ENCODE peak calls at places on chromosomes 7 and 10, in ten cellular contexts. One of them, this sample, is unnamed.

GRCh38 chr7:141042222-141043193 is 27.8 kb upstream of the MRPS33 start:
- DNase-seq in breast epithelium: no peak
- DNase-seq in CD8-positive, alpha-beta T cell: no peak
- DNase-seq in astrocyte: no peak
- DNase-seq in OCI-LY7: no peak
- DNase-seq in cardiac muscle cell: no peak
- DNase-seq in neuronal stem cell: no peak
- DNase-seq in CD8-positive, alpha-beta memory T cell: no peak
- DNase-seq in A673: no peak
- DNase-seq in ascending aorta: no peak
- DNase-seq in this sample: no peak

GRCh38 chr7:18198868-18199267 is 171.2 kb upstream of the PRPS1L1 start:
- DNase-seq in astrocyte: no peak
- DNase-seq in neuronal stem cell: no peak
- DNase-seq in breast epithelium: no peak
- DNase-seq in cardiac muscle cell: no peak
- DNase-seq in OCI-LY7: no peak
- DNase-seq in CD8-positive, alpha-beta memory T cell: no peak
- DNase-seq in ascending aorta: no peak
- DNase-seq in A673: no peak
- DNase-seq in CD8-positive, alpha-beta T cell: no peak
- DNase-seq in this sample: no peak

GRCh38 chr10:51092402-51092801 is 18.1 kb downstream of the PRKG1 start:
- DNase-seq in ascending aorta: no peak
- DNase-seq in A673: peak; percentile 25
- DNase-seq in astrocyte: peak; percentile 62
- DNase-seq in breast epithelium: no peak
- DNase-seq in cardiac muscle cell: peak; percentile 63
- DNase-seq in CD8-positive, alpha-beta memory T cell: no peak
- DNase-seq in OCI-LY7: no peak
- DNase-seq in CD8-positive, alpha-beta T cell: no peak
- DNase-seq in neuronal stem cell: no peak
- DNase-seq in this sample: no peak

GRCh38 chr10:12353399-12354027 is 4.2 kb downstream of the CAMK1D start:
- DNase-seq in A673: no peak
- DNase-seq in CD8-positive, alpha-beta memory T cell: no peak
- DNase-seq in ascending aorta: no peak
- DNase-seq in neuronal stem cell: no peak
- DNase-seq in OCI-LY7: no peak
- DNase-seq in breast epithelium: no peak
- DNase-seq in CD8-positive, alpha-beta T cell: no peak
- DNase-seq in astrocyte: no peak
- DNase-seq in cardiac muscle cell: no peak
- DNase-seq in this sample: no peak

GRCh38 chr7:108459922-108460551 is 3.8 kb upstream of the NRCAM start:
- DNase-seq in neuronal stem cell: no peak
- DNase-seq in astrocyte: peak; percentile 8
- DNase-seq in CD8-positive, alpha-beta T cell: no peak
- DNase-seq in A673: peak; percentile 80
- DNase-seq in ascending aorta: no peak
- DNase-seq in cardiac muscle cell: peak; percentile 55
- DNase-seq in CD8-positive, alpha-beta memory T cell: no peak
- DNase-seq in breast epithelium: no peak
- DNase-seq in OCI-LY7: peak; percentile 46
- DNase-seq in this sample: no peak

GRCh38 chr7:149495785-149496641 is 1.6 kb downstream of the ZNF746 start:
- DNase-seq in cardiac muscle cell: peak; percentile 88
- DNase-seq in astrocyte: peak; percentile 76
- DNase-seq in ascending aorta: no peak
- DNase-seq in neuronal stem cell: no peak
- DNase-seq in OCI-LY7: no peak
- DNase-seq in CD8-positive, alpha-beta T cell: no peak
- DNase-seq in breast epithelium: peak; percentile 54
- DNase-seq in CD8-positive, alpha-beta memory T cell: no peak
- DNase-seq in A673: peak; percentile 72
- DNase-seq in this sample: no peak

GRCh38 chr10:17655567-17656146 is 11.7 kb downstream of the STAM start:
- DNase-seq in CD8-positive, alpha-beta memory T cell: no peak
- DNase-seq in astrocyte: peak; percentile 68
- DNase-seq in OCI-LY7: no peak
- DNase-seq in neuronal stem cell: no peak
- DNase-seq in ascending aorta: no peak
- DNase-seq in A673: no peak
- DNase-seq in breast epithelium: no peak
- DNase-seq in CD8-positive, alpha-beta T cell: no peak
- DNase-seq in cardiac muscle cell: no peak
- DNase-seq in this sample: peak; percentile 41

GRCh38 chr10:46042527-46042926 is 3.5 kb downstream of the MSMB start:
- DNase-seq in astrocyte: no peak
- DNase-seq in CD8-positive, alpha-beta T cell: no peak
- DNase-seq in ascending aorta: no peak
- DNase-seq in neuronal stem cell: no peak
- DNase-seq in cardiac muscle cell: no peak
- DNase-seq in CD8-positive, alpha-beta memory T cell: no peak
- DNase-seq in breast epithelium: no peak
- DNase-seq in OCI-LY7: no peak
- DNase-seq in A673: no peak
- DNase-seq in this sample: no peak

GRCh38 chr10:32142646-32143045 is 86.4 kb upstream of the KIF5B start:
- DNase-seq in ascending aorta: no peak
- DNase-seq in neuronal stem cell: no peak
- DNase-seq in CD8-positive, alpha-beta memory T cell: no peak
- DNase-seq in A673: no peak
- DNase-seq in CD8-positive, alpha-beta T cell: no peak
- DNase-seq in cardiac muscle cell: no peak
- DNase-seq in astrocyte: peak; percentile 36
- DNase-seq in breast epithelium: no peak
- DNase-seq in OCI-LY7: no peak
- DNase-seq in this sample: no peak

DNA sequence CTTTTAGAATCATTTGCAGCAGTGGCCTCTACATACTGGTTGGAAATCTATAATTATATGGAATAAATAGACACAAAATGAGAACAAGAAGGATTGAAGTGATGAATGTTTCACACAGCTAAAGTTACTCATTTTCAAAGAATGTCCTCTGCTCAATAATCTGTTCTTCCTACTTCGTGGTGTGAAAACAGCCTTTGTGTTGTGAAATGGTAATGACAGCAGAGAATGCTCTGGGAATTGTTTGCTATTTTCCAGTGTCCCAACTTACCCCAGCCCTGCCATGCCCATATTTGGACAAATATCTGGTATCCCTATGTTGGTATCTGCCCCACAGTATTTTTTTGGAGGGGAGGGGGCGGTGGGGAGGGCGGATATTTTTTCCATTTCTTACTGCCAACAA is 130.4 kb downstream of the GLI3 start:
- DNase-seq in CD8-positive, alpha-beta T cell: no peak
- DNase-seq in CD8-positive, alpha-beta memory T cell: no peak
- DNase-seq in astrocyte: no peak
- DNase-seq in A673: peak; percentile 32
- DNase-seq in neuronal stem cell: no peak
- DNase-seq in OCI-LY7: no peak
- DNase-seq in cardiac muscle cell: peak; percentile 60
- DNase-seq in ascending aorta: no peak
- DNase-seq in breast epithelium: no peak
- DNase-seq in this sample: no peak
- H3K4me1 ChIP-seq in CD8-positive, alpha-beta T cell: no peaks in the 10 kb centered on the region
- H3K4me1 ChIP-seq in CD8-positive, alpha-beta memory T cell: no peaks in the 10 kb centered on the region
- H3K4me1 ChIP-seq in astrocyte: peaks cover 7% of the 10 kb centered on the region
- H3K4me1 ChIP-seq in A673: peaks cover 53% of the 10 kb centered on the region
- H3K4me1 ChIP-seq in neuronal stem cell: peaks cover 29% of the 10 kb centered on the region
- H3K4me1 ChIP-seq in OCI-LY7: no peaks in the 10 kb centered on the region
- H3K4me1 ChIP-seq in cardiac muscle cell: peaks cover 48% of the 10 kb centered on the region
- H3K4me1 ChIP-seq in ascending aorta: peaks cover 3% of the 10 kb centered on the region
- H3K4me1 ChIP-seq in breast epithelium: peaks cover 7% of the 10 kb centered on the region
- H3K4me1 ChIP-seq in this sample: no peaks in the 10 kb centered on the region

DNA sequence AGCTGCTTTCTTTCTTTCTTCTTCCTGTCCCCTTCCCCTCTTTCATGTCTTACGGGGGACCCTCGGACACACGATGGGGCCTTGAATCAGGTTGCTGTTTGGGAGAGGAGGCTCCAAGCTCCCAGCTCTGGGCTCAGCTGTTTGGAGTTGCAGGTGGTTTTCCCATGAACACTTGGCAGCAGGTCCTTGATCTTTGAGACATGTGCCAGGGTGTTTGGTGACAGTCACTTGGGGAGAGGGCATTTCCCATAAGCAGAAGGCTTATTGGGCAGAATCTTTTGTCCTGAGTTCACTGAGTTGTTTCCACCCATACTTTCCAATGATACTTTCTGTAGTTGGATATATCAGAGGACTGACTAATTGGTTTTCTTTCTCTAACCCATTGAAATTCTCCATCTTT is 104.7 kb upstream of the SH2B2 start:
- DNase-seq in neuronal stem cell: no peak
- DNase-seq in ascending aorta: no peak
- DNase-seq in cardiac muscle cell: no peak
- DNase-seq in A673: no peak
- DNase-seq in breast epithelium: no peak
- DNase-seq in OCI-LY7: no peak
- DNase-seq in astrocyte: no peak
- DNase-seq in CD8-positive, alpha-beta T cell: no peak
- DNase-seq in CD8-positive, alpha-beta memory T cell: no peak
- DNase-seq in this sample: no peak
- H3K36me3 ChIP-seq in neuronal stem cell: peaks cover 76% of the 10 kb centered on the region
- H3K36me3 ChIP-seq in ascending aorta: peaks cover 60% of the 10 kb centered on the region
- H3K36me3 ChIP-seq in cardiac muscle cell: peaks cover 6% of the 10 kb centered on the region
- H3K36me3 ChIP-seq in A673: peaks cover 3% of the 10 kb centered on the region
- H3K36me3 ChIP-seq in breast epithelium: no peaks in the 10 kb centered on the region
- H3K36me3 ChIP-seq in OCI-LY7: peaks cover 97% of the 10 kb centered on the region
- H3K36me3 ChIP-seq in astrocyte: peaks cover 2% of the 10 kb centered on the region
- H3K36me3 ChIP-seq in CD8-positive, alpha-beta T cell: no peaks in the 10 kb centered on the region
- H3K36me3 ChIP-seq in CD8-positive, alpha-beta memory T cell: no peaks in the 10 kb centered on the region
- H3K36me3 ChIP-seq in this sample: peaks cover 17% of the 10 kb centered on the region

DNA sequence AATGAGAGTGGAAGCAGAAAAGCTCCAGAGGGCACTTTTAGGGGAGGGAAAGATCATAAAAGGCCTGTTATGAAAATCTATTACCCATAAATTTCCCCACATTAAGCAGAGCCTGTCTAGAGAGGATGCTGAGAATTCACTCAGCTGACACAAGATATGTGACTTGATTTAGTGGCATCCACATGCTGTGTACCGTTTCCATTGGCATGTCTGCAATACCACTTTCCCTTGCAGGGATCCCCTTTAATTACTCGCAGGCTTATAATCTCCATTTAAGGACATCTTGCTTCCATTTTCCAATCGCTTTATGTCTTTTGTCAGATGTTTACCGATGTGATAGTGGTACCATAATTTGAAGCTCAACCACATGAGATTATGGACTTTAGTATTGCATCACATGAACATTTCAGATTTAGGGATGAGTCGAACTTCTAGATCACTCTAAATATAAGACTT is 69.9 kb upstream of the AGBL3 start:
- DNase-seq in OCI-LY7: no peak
- DNase-seq in cardiac muscle cell: no peak
- DNase-seq in breast epithelium: no peak
- DNase-seq in CD8-positive, alpha-beta T cell: no peak
- DNase-seq in astrocyte: no peak
- DNase-seq in neuronal stem cell: no peak
- DNase-seq in A673: peak; percentile 89
- DNase-seq in CD8-positive, alpha-beta memory T cell: no peak
- DNase-seq in ascending aorta: no peak
- DNase-seq in this sample: no peak
- H3K4me1 ChIP-seq in OCI-LY7: no peaks in the 10 kb centered on the region
- H3K4me1 ChIP-seq in cardiac muscle cell: no peaks in the 10 kb centered on the region
- H3K4me1 ChIP-seq in breast epithelium: no peaks in the 10 kb centered on the region
- H3K4me1 ChIP-seq in CD8-positive, alpha-beta T cell: no peaks in the 10 kb centered on the region
- H3K4me1 ChIP-seq in astrocyte: peaks cover 25% of the 10 kb centered on the region
- H3K4me1 ChIP-seq in neuronal stem cell: no peaks in the 10 kb centered on the region
- H3K4me1 ChIP-seq in A673: peaks cover 32% of the 10 kb centered on the region
- H3K4me1 ChIP-seq in CD8-positive, alpha-beta memory T cell: no peaks in the 10 kb centered on the region
- H3K4me1 ChIP-seq in ascending aorta: peaks cover 24% of the 10 kb centered on the region
- H3K4me1 ChIP-seq in this sample: no peaks in the 10 kb centered on the region

GRCh38 chr7:29951206-29951605 is 38.4 kb downstream of the SCRN1 start:
- DNase-seq in neuronal stem cell: no peak
- DNase-seq in OCI-LY7: no peak
- DNase-seq in astrocyte: no peak
- DNase-seq in breast epithelium: no peak
- DNase-seq in cardiac muscle cell: no peak
- DNase-seq in ascending aorta: no peak
- DNase-seq in CD8-positive, alpha-beta T cell: no peak
- DNase-seq in A673: no peak
- DNase-seq in CD8-positive, alpha-beta memory T cell: no peak
- DNase-seq in this sample: no peak

GRCh38 chr7:29956477-29956836 is 33.1 kb downstream of the SCRN1 start:
- DNase-seq in CD8-positive, alpha-beta T cell: no peak
- DNase-seq in ascending aorta: no peak
- DNase-seq in neuronal stem cell: no peak
- DNase-seq in astrocyte: no peak
- DNase-seq in cardiac muscle cell: no peak
- DNase-seq in CD8-positive, alpha-beta memory T cell: no peak
- DNase-seq in breast epithelium: no peak
- DNase-seq in A673: no peak
- DNase-seq in OCI-LY7: no peak
- DNase-seq in this sample: no peak

GRCh38 chr7:29955799-29956476 is 33.7 kb downstream of the SCRN1 start:
- DNase-seq in breast epithelium: no peak
- DNase-seq in neuronal stem cell: no peak
- DNase-seq in A673: no peak
- DNase-seq in cardiac muscle cell: no peak
- DNase-seq in ascending aorta: no peak
- DNase-seq in CD8-positive, alpha-beta T cell: peak; percentile 55
- DNase-seq in CD8-positive, alpha-beta memory T cell: no peak
- DNase-seq in astrocyte: no peak
- DNase-seq in OCI-LY7: peak; percentile 69
- DNase-seq in this sample: no peak

GRCh38 chr7:29955075-29955792 is 34.4 kb downstream of the SCRN1 start:
- DNase-seq in CD8-positive, alpha-beta T cell: no peak
- DNase-seq in cardiac muscle cell: no peak
- DNase-seq in neuronal stem cell: no peak
- DNase-seq in ascending aorta: no peak
- DNase-seq in astrocyte: no peak
- DNase-seq in CD8-positive, alpha-beta memory T cell: no peak
- DNase-seq in breast epithelium: no peak
- DNase-seq in OCI-LY7: no peak
- DNase-seq in A673: no peak
- DNase-seq in this sample: no peak

DNA sequence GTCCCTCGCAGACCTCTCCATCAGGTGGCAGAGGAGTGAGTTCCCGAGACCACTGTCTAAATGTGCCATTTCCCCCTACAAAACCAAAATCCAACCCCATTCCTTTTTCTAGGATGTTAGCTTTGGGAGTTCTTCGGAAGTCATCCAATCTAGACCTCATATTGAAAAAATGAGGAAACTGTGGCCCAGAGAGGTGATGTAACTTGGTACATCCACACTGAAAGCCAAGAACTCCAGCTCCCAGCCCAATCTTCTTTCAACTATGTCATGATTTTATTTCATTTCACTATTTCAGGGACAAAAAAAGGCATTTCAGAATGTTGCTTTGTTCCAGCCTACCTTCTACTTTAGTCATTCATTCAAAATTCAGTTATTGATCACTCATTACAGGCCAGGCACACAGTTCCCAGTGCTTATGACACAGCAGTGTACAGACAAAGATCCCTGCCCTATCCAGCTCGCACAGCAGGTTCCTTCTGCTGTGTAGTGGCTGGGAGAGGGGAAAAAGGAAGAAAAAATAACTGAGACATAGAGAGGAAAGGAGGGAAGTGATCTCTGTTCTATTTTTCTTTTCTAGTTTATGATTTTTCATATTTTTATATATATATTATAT is 35.8 kb downstream of the SCRN1 start:
- DNase-seq in A673: no peak
- DNase-seq in CD8-positive, alpha-beta T cell: no peak
- DNase-seq in CD8-positive, alpha-beta memory T cell: no peak
- DNase-seq in neuronal stem cell: no peak
- DNase-seq in OCI-LY7: no peak
- DNase-seq in cardiac muscle cell: no peak
- DNase-seq in breast epithelium: no peak
- DNase-seq in astrocyte: no peak
- DNase-seq in ascending aorta: no peak
- DNase-seq in this sample: no peak
- H3K36me3 ChIP-seq in A673: peaks cover 13% of the 10 kb centered on the region
- H3K36me3 ChIP-seq in CD8-positive, alpha-beta T cell: no peaks in the 10 kb centered on the region
- H3K36me3 ChIP-seq in CD8-positive, alpha-beta memory T cell: no peaks in the 10 kb centered on the region
- H3K36me3 ChIP-seq in neuronal stem cell: peaks cover 77% of the 10 kb centered on the region
- H3K36me3 ChIP-seq in OCI-LY7: peaks cover 76% of the 10 kb centered on the region
- H3K36me3 ChIP-seq in cardiac muscle cell: peaks cover 3% of the 10 kb centered on the region
- H3K36me3 ChIP-seq in breast epithelium: no peaks in the 10 kb centered on the region
- H3K36me3 ChIP-seq in astrocyte: peaks cover 26% of the 10 kb centered on the region
- H3K36me3 ChIP-seq in ascending aorta: peaks cover 26% of the 10 kb centered on the region
- H3K36me3 ChIP-seq in this sample: no peaks in the 10 kb centered on the region